ENCODE peak calls at places on chromosomes 11 and 22, in nine cellular contexts. Y, R, D, J, I, Z, U, L and O are unnamed samples.

GRCh38 chr11:43508511-43508918 is 149.8 kb downstream of the TTC17 start:
- DNase-seq in Y (no peak), R (no peak), D (peak), J (peak), I (no peak), Z (no peak), U (no peak), L (peak), O (no peak)

GRCh38 chr11:14357843-14358728 is 897 bp downstream of the RRAS2 start:
- DNase-seq in Y (peak), R (no peak), D (no peak), J (peak), I (no peak), Z (peak), U (peak), L (no peak), O (peak)

GRCh38 chr22:23753371-23753770 is 854 bp downstream of the VPREB3 start:
- DNase-seq in Y (no peak), R (no peak), D (no peak), J (no peak), I (no peak), Z (peak), U (no peak), L (no peak), O (no peak)

GRCh38 chr11:2804189-2804588 is 81.4 kb downstream of the CDKN1C start:
- DNase-seq in Y (no peak), R (no peak), D (no peak), J (no peak), I (peak), Z (peak), U (no peak), L (no peak), O (no peak)

GRCh38 chr22:50035131-50035881 is 22.7 kb upstream of the IL17REL start:
- DNase-seq in Y (no peak), R (no peak), D (no peak), J (no peak), I (no peak), Z (no peak), U (no peak), L (no peak), O (no peak)

GRCh38 chr11:132780051-132780450 is 752.2 kb downstream of the OPCML start:
- DNase-seq in Y (no peak), R (no peak), D (no peak), J (no peak), I (no peak), Z (no peak), U (no peak), L (no peak), O (no peak)

GRCh38 chr11:126317681-126318641 is 14.1 kb downstream of the DCPS start:
- DNase-seq in Y (no peak), R (no peak), D (peak), J (peak), I (peak), Z (no peak), U (no peak), L (peak), O (no peak)

GRCh38 chr11:127451852-127452251 is 451.3 kb upstream of the KIRREL3 start:
- DNase-seq in Y (no peak), R (no peak), D (no peak), J (no peak), I (no peak), Z (no peak), U (no peak), L (no peak), O (no peak)

GRCh38 chr11:23856654-23857053 is 640.2 kb upstream of the LUZP2 start:
- DNase-seq in Y (no peak), R (no peak), D (peak), J (peak), I (no peak), Z (no peak), U (peak), L (no peak), O (no peak)

GRCh38 chr11:97683733-97684132 is 1293.9 kb downstream of the JRKL start:
- DNase-seq in Y (no peak), R (no peak), D (no peak), J (no peak), I (no peak), Z (no peak), U (no peak), L (peak), O (no peak)

GRCh38 chr22:37647928-37648327 is 8.5 kb downstream of the SH3BP1 start:
- DNase-seq in Y (no peak), R (no peak), D (no peak), J (no peak), I (no peak), Z (no peak), U (no peak), L (no peak), O (no peak)

GRCh38 chr11:68150029-68150428 is 28.8 kb upstream of the CHKA start:
- DNase-seq in Y (peak), R (no peak), D (no peak), J (peak), I (peak), Z (no peak), U (no peak), L (no peak), O (no peak)

GRCh38 chr22:39481054-39481453 is 21.0 kb upstream of the MIEF1 start:
- DNase-seq in Y (no peak), R (no peak), D (no peak), J (no peak), I (no peak), Z (no peak), U (no peak), L (no peak), O (no peak)

GRCh38 chr11:2515401-2516275 is 70.8 kb downstream of the KCNQ1 start:
- DNase-seq in Y (no peak), R (no peak), D (no peak), J (no peak), I (no peak), Z (no peak), U (no peak), L (no peak), O (no peak)

GRCh38 chr11:17827006-17827405 is 92.4 kb downstream of the KCNC1 start:
- DNase-seq in Y (no peak), R (peak), D (no peak), J (no peak), I (no peak), Z (no peak), U (no peak), L (no peak), O (peak)

GRCh38 chr11:82305123-82305522 is 428.5 kb downstream of the FAM181B start:
- DNase-seq in Y (no peak), R (no peak), D (no peak), J (no peak), I (no peak), Z (no peak), U (no peak), L (no peak), O (no peak)

GRCh38 chr11:8765294-8765693 is 82.7 kb downstream of the RPL27A start:
- DNase-seq in Y (peak), R (no peak), D (no peak), J (peak), I (no peak), Z (no peak), U (no peak), L (no peak), O (no peak)

GRCh38 chr11:62267576-62267975 is 2.4 kb upstream of the SCGB2A2 start:
- DNase-seq in Y (no peak), R (no peak), D (no peak), J (no peak), I (no peak), Z (no peak), U (no peak), L (no peak), O (no peak)

GRCh38 chr22:39543095-39543494 is 10.5 kb upstream of the RPS19BP1 start:
- DNase-seq in Y (no peak), R (no peak), D (no peak), J (peak), I (no peak), Z (peak), U (no peak), L (peak), O (no peak)

GRCh38 chr11:67120881-67121710 is 2.0 kb downstream of the KDM2A start:
- DNase-seq in Y (no peak), R (no peak), D (no peak), J (peak), I (no peak), Z (peak), U (no peak), L (peak), O (no peak)

GRCh38 chr11:119134389-119134978 is 13.1 kb downstream of the HINFP start:
- DNase-seq in Y (no peak), R (no peak), D (no peak), J (peak), I (no peak), Z (no peak), U (no peak), L (peak), O (no peak)

GRCh38 chr22:23105919-23106853 is 35.6 kb downstream of the RSPH14 start:
- DNase-seq in Y (no peak), R (no peak), D (no peak), J (no peak), I (no peak), Z (no peak), U (no peak), L (no peak), O (no peak)

GRCh38 chr22:23065495-23066122 is 4.7 kb upstream of the GNAZ start:
- DNase-seq in Y (no peak), R (no peak), D (no peak), J (no peak), I (peak), Z (peak), U (no peak), L (no peak), O (no peak)

GRCh38 chr11:75233688-75234295 is 6.8 kb upstream of the TPBGL start:
- DNase-seq in Y (peak), R (no peak), D (peak), J (peak), I (no peak), Z (no peak), U (peak), L (peak), O (no peak)

GRCh38 chr22:49391436-49391835 is 436.2 kb downstream of the BRD1 start:
- DNase-seq in Y (no peak), R (no peak), D (no peak), J (no peak), I (peak), Z (peak), U (no peak), L (no peak), O (no peak)

GRCh38 chr22:41446057-41446501 is 522 bp downstream of the TOB2 start:
- DNase-seq in Y (no peak), R (no peak), D (no peak), J (peak), I (peak), Z (no peak), U (no peak), L (peak), O (no peak)

GRCh38 chr11:47245586-47246357 is 2.8 kb downstream of the ACP2 start:
- DNase-seq in Y (no peak), R (no peak), D (no peak), J (no peak), I (no peak), Z (no peak), U (no peak), L (no peak), O (no peak)

GRCh38 chr11:122655527-122656072 is at the start of gene UBASH3B:
- DNase-seq in Y (peak), R (no peak), D (peak), J (peak), I (peak), Z (peak), U (peak), L (peak), O (peak)

GRCh38 chr11:92136792-92137191 is 87.8 kb upstream of the FAT3 start:
- DNase-seq in Y (no peak), R (no peak), D (no peak), J (no peak), I (no peak), Z (no peak), U (no peak), L (no peak), O (no peak)

GRCh38 chr22:49966041-49966715 is 5.6 kb downstream of the PIM3 start:
- DNase-seq in Y (no peak), R (no peak), D (no peak), J (no peak), I (no peak), Z (no peak), U (no peak), L (no peak), O (no peak)